ENCODE peak calls at places on chromosomes 16 and 17, in nine cellular contexts. W is Karpas-422, Z is germinal center, K is GM10248, H is EL, F is NCI-H1417 treated with DMSO at 0.1 percent for 48 hours, S is adrenal gland, R is activated B cell treated with CpG ODN at 0.5 μM for 24 hours, T is ovary. G is an unnamed sample.

GRCh38 chr16:5776876-5777275 is 679.3 kb upstream of the EEF2KMT start:
- DNase-seq in K (no peak), Z (no peak), H (no peak), T (no peak), F (no peak), W (no peak), R (no peak), S (no peak), G (no peak)

GRCh38 chr17:28938552-28938951 is 12.8 kb downstream of the PHF12 start:
- DNase-seq in W (no peak), H (no peak), F (no peak), T (no peak), K (no peak), S (no peak), Z (no peak), R (no peak), G (peak)

GRCh38 chr17:81940538-81941483 is 3.7 kb upstream of the PYCR1 start:
- DNase-seq in R (no peak), S (no peak), H (no peak), T (no peak), K (no peak), F (no peak), Z (no peak), W (no peak), G (no peak)

GRCh38 chr17:37674511-37674910 is 31.3 kb upstream of the DDX52 start:
- DNase-seq in T (no peak), W (no peak), Z (no peak), R (no peak), K (no peak), S (no peak), H (no peak), F (no peak), G (no peak)

GRCh38 chr17:12765544-12765943 is 23.8 kb upstream of the ARHGAP44 start:
- DNase-seq in R (no peak), H (peak), W (no peak), S (no peak), T (peak), Z (no peak), F (no peak), K (no peak), G (peak)

GRCh38 chr17:510223-510917 is 157.8 kb upstream of the RPH3AL start:
- DNase-seq in Z (no peak), K (no peak), S (no peak), W (no peak), R (no peak), T (no peak), H (no peak), F (no peak), G (no peak)

GRCh38 chr17:50052241-50052788 is 3.6 kb upstream of the ITGA3 start:
- DNase-seq in F (no peak), S (no peak), Z (no peak), T (no peak), H (no peak), R (no peak), K (no peak), W (no peak), G (no peak)

GRCh38 chr17:56700919-56701420 is 107.5 kb downstream of the NOG start:
- DNase-seq in S (no peak), K (no peak), W (no peak), F (no peak), T (no peak), Z (no peak), R (no peak), H (no peak), G (no peak)

GRCh38 chr17:7927596-7927995 is 2.1 kb downstream of the KCNAB3 start:
- DNase-seq in H (no peak), Z (no peak), K (no peak), W (no peak), R (no peak), S (no peak), F (no peak), T (no peak), G (no peak)

GRCh38 chr17:59829217-59830006 is 63.3 kb downstream of the TUBD1 start:
- DNase-seq in T (no peak), K (peak), F (peak), W (peak), Z (peak), R (no peak), H (peak), S (no peak), G (no peak)